ENCODE peak calls at places on chromosomes 5 and 9, in seven cellular contexts. M is dorsolateral prefrontal cortex; J is T follicular helper cell; L is amygdala; E is stimulated activated CD8-positive, alpha-beta memory T cell treated with anti-CD3 and anti-CD28 coated beads, Interleukin-2, amount 100 ng/mL, for 48 hours; I is endothelial cell; N is NT2/D1. C is an unnamed sample.
A peak's percentile ranks its signal among the peaks of the same experiment; 100 is the strongest.

GRCh38 chr5:78377056-78377717 is 16.8 kb downstream of the SCAMP1 start:
- DNase-seq in M (no peak), J (no peak), L (no peak), E (no peak), I (no peak), N (no peak), C (no peak)

GRCh38 chr5:457195-457961 is 14.4 kb downstream of the EXOC3 start:
- DNase-seq in M (peak; percentile 23), J (no peak), L (no peak), E (no peak), I (no peak), N (no peak), C (peak; percentile 68)

GRCh38 chr5:174426388-174426787 is 298.0 kb upstream of the MSX2 start:
- DNase-seq in M (no peak), J (no peak), L (no peak), E (no peak), I (no peak), N (no peak), C (no peak)

GRCh38 chr5:142981475-142981874 is 211.3 kb downstream of the ARHGAP26 start:
- DNase-seq in M (no peak), J (no peak), L (no peak), E (no peak), I (no peak), N (no peak), C (no peak)

GRCh38 chr9:95316794-95317118 is 753 bp downstream of the FANCC start:
- DNase-seq in M (no peak), J (no peak), L (no peak), E (no peak), I (peak; percentile 58), N (peak; percentile 79), C (peak; percentile 88)

GRCh38 chr9:91896513-91897121 is 53.4 kb downstream of the ROR2 start:
- DNase-seq in M (no peak), J (no peak), L (no peak), E (no peak), I (no peak), N (no peak), C (peak; percentile 40)

GRCh38 chr9:120433701-120434100 is 146.3 kb downstream of the CDK5RAP2 start:
- DNase-seq in M (no peak), J (no peak), L (no peak), E (no peak), I (no peak), N (no peak), C (no peak)

GRCh38 chr9:4596165-4596922 is 65.8 kb upstream of the PLPP6 start:
- DNase-seq in M (no peak), J (peak; percentile 46), L (no peak), E (no peak), I (peak; percentile 16), N (no peak), C (no peak)

GRCh38 chr5:170225326-170226137 is 7.3 kb upstream of the C5orf58 start:
- DNase-seq in M (peak; percentile 81), J (peak; percentile 64), L (peak; percentile 68), E (peak; percentile 56), I (peak; percentile 81), N (peak; percentile 64), C (peak; percentile 81)

GRCh38 chr5:145718956-145719355 is 116.2 kb downstream of the PRELID2 start:
- DNase-seq in M (no peak), J (no peak), L (no peak), E (no peak), I (no peak), N (no peak), C (no peak)

GRCh38 chr5:151779531-151780125 is 7.9 kb downstream of the G3BP1 start:
- DNase-seq in M (no peak), J (no peak), L (no peak), E (no peak), I (no peak), N (no peak), C (no peak)

GRCh38 chr9:117622347-117622746 is 81.9 kb upstream of the TLR4 start:
- DNase-seq in M (no peak), J (no peak), L (no peak), E (no peak), I (no peak), N (no peak), C (no peak)

GRCh38 chr5:171162165-171162564 is 146.9 kb upstream of the TLX3 start:
- DNase-seq in M (no peak), J (no peak), L (no peak), E (no peak), I (no peak), N (no peak), C (no peak)

GRCh38 chr5:134177197-134178171 is 734 bp upstream of the SKP1 start:
- DNase-seq in M (no peak), J (no peak), L (no peak), E (no peak), I (peak; percentile 11), N (peak; percentile 23), C (peak; percentile 81)

GRCh38 chr5:76210946-76211345 is 127.8 kb downstream of the SV2C start:
- DNase-seq in M (no peak), J (no peak), L (no peak), E (no peak), I (no peak), N (no peak), C (no peak)

GRCh38 chr5:181054138-181054537 is 14.1 kb downstream of the BTNL9 start:
- DNase-seq in M (no peak), J (no peak), L (no peak), E (no peak), I (no peak), N (no peak), C (no peak)

GRCh38 chr9:133377721-133378216 is 1.6 kb downstream of the STKLD1 start:
- DNase-seq in M (no peak), J (no peak), L (no peak), E (no peak), I (no peak), N (no peak), C (no peak)

GRCh38 chr9:34334337-34334824 is 5.0 kb downstream of the NUDT2 start:
- DNase-seq in M (no peak), J (no peak), L (peak; percentile 74), E (no peak), I (no peak), N (peak; percentile 69), C (no peak)

GRCh38 chr5:151775025-151775606 is 3.4 kb downstream of the G3BP1 start:
- DNase-seq in M (no peak), J (no peak), L (no peak), E (no peak), I (no peak), N (no peak), C (no peak)

GRCh38 chr5:143057580-143057999 is 287.4 kb downstream of the ARHGAP26 start:
- DNase-seq in M (no peak), J (no peak), L (no peak), E (no peak), I (no peak), N (no peak), C (no peak)

GRCh38 chr5:32297181-32298055 is 15.3 kb downstream of the MTMR12 start:
- DNase-seq in M (no peak), J (no peak), L (no peak), E (no peak), I (no peak), N (no peak), C (no peak)

GRCh38 chr9:135574943-135575342 is 13.4 kb downstream of the PAEP start:
- DNase-seq in M (no peak), J (no peak), L (no peak), E (no peak), I (no peak), N (no peak), C (no peak)

GRCh38 chr5:88128813-88129212 is 139.8 kb downstream of the TMEM161B start:
- DNase-seq in M (no peak), J (no peak), L (no peak), E (no peak), I (no peak), N (no peak), C (no peak)

GRCh38 chr9:113274474-113275146 is 762 bp downstream of the CDC26 start:
- DNase-seq in M (no peak), J (peak; percentile 15), L (no peak), E (no peak), I (peak; percentile 60), N (peak; percentile 51), C (no peak)

GRCh38 chr9:129486496-129487306 is 134.2 kb downstream of the C9orf50 start:
- DNase-seq in M (no peak), J (no peak), L (no peak), E (no peak), I (no peak), N (no peak), C (no peak)

GRCh38 chr9:99050292-99050911 is 54.5 kb upstream of the TGFBR1 start:
- DNase-seq in M (no peak), J (no peak), L (no peak), E (no peak), I (no peak), N (no peak), C (no peak)

C was measured in spleen.